ENCODE peak calls at places on chromosome 4, in ten cellular contexts. U is mammary epithelial cell; A is fibroblast of lung; E is HL-60; M is right atrium auricular region; H is heart left ventricle; X is vagina; Y is CD4-positive, alpha-beta T cell; C is GM23338; F is A549. P is an unnamed sample.

GRCh38 chr4:5888222-5888701 is 4.6 kb downstream of the CRMP1 start:
- DNase-seq in U (no peak), A (no peak), E (no peak), M (no peak), H (peak), X (no peak), Y (no peak), C (peak), F (no peak), P (no peak)

GRCh38 chr4:100898844-100899243 is 381.0 kb upstream of the EMCN start:
- DNase-seq in U (no peak), A (no peak), E (no peak), M (no peak), H (no peak), X (no peak), Y (no peak), C (no peak), F (no peak), P (no peak)

GRCh38 chr4:121306932-121307331 is 73.9 kb downstream of the QRFPR start:
- DNase-seq in U (no peak), A (no peak), E (no peak), M (no peak), H (no peak), X (no peak), Y (no peak), C (no peak), F (no peak), P (no peak)

GRCh38 chr4:6471303-6472007 is 959 bp downstream of the PPP2R2C start:
- DNase-seq in U (no peak), A (no peak), E (no peak), M (no peak), H (no peak), X (peak), Y (no peak), C (peak), F (peak), P (no peak)

GRCh38 chr4:16212138-16212782 is 14.0 kb downstream of the TAPT1 start:
- DNase-seq in U (no peak), A (no peak), E (peak), M (no peak), H (no peak), X (no peak), Y (no peak), C (no peak), F (no peak), P (no peak)

GRCh38 chr4:153970169-153970568 is 181.3 kb upstream of the SFRP2 start:
- DNase-seq in U (no peak), A (no peak), E (no peak), M (no peak), H (no peak), X (no peak), Y (no peak), C (no peak), F (no peak), P (no peak)

GRCh38 chr4:113588895-113589668 is 172.5 kb downstream of the CAMK2D start:
- DNase-seq in U (no peak), A (no peak), E (peak), M (no peak), H (no peak), X (no peak), Y (no peak), C (no peak), F (no peak), P (no peak)

GRCh38 chr4:182806259-182807252 is 110.6 kb downstream of the DCTD start:
- DNase-seq in U (peak), A (peak), E (peak), M (peak), H (peak), X (peak), Y (peak), C (peak), F (peak), P (peak)

DNA sequence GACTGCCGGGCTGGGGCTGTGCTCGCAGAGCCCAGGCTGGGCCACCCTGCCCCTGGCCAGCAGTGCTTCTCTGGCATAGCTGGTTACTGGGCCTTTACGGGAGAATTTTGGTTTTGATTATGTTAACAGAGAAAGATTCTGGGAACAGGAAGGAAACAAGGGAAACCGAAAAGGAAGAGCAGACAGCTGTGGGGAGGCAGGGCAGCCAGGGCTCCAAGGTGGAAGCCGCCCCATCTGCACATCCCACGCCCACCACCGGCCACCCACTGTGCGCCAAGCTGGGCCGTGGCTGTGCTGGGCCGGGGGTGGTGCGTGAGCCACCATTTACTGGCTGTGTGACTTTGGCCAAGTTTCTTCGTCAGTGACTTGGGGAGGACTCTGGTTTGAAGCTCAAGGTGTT is 20.1 kb downstream of the SH3BP2 start:
- DNase-seq in U (no peak), A (no peak), E (no peak), M (no peak), H (no peak), X (no peak), Y (no peak), C (no peak), F (no peak), P (no peak)
- H3K27ac ChIP-seq in U (no peak), A (peak), E (peak), M (peak), H (peak), X (peak), Y (peak), C (no peak), F (no peak), P (no peak)

GRCh38 chr4:120057416-120057815 is 9.2 kb downstream of the MAD2L1 start:
- DNase-seq in U (no peak), A (no peak), E (no peak), M (no peak), H (no peak), X (no peak), Y (no peak), C (no peak), F (no peak), P (no peak)

GRCh38 chr4:120053916-120054315 is 12.7 kb downstream of the MAD2L1 start:
- DNase-seq in U (no peak), A (no peak), E (no peak), M (no peak), H (no peak), X (no peak), Y (no peak), C (no peak), F (no peak), P (no peak)

GRCh38 chr4:120055167-120055566 is 11.5 kb downstream of the MAD2L1 start:
- DNase-seq in U (no peak), A (peak), E (no peak), M (no peak), H (no peak), X (no peak), Y (no peak), C (no peak), F (no peak), P (no peak)

GRCh38 chr4:120055795-120056194 is 10.9 kb downstream of the MAD2L1 start:
- DNase-seq in U (no peak), A (no peak), E (no peak), M (no peak), H (no peak), X (no peak), Y (no peak), C (no peak), F (no peak), P (no peak)

GRCh38 chr4:120056249-120056648 is 10.4 kb downstream of the MAD2L1 start:
- DNase-seq in U (no peak), A (peak), E (no peak), M (no peak), H (no peak), X (no peak), Y (no peak), C (no peak), F (no peak), P (no peak)
- TF ChIP-seq CTCF in U (peak), A (no peak), E (no peak), M (no peak), H (peak), X (no peak), Y (no peak), C (peak), F (peak), P (peak)

GRCh38 chr4:17770845-17771244 is 10.6 kb downstream of the FAM184B start:
- DNase-seq in U (peak), A (no peak), E (no peak), M (no peak), H (no peak), X (no peak), Y (no peak), C (no peak), F (no peak), P (no peak)
- H3K27ac ChIP-seq in U (peak), A (no peak), E (no peak), M (no peak), H (no peak), X (no peak), Y (no peak), C (no peak), F (no peak), P (no peak)

GRCh38 chr4:23932935-23933334 is 43.1 kb upstream of the PPARGC1A start:
- DNase-seq in U (no peak), A (peak), E (no peak), M (no peak), H (no peak), X (no peak), Y (no peak), C (peak), F (no peak), P (no peak)

GRCh38 chr4:23930750-23931488 is 41.1 kb upstream of the PPARGC1A start:
- DNase-seq in U (no peak), A (peak), E (no peak), M (peak), H (peak), X (no peak), Y (no peak), C (peak), F (no peak), P (no peak)

GRCh38 chr4:23934223-23934622 is 44.4 kb upstream of the PPARGC1A start:
- DNase-seq in U (no peak), A (no peak), E (no peak), M (no peak), H (no peak), X (no peak), Y (no peak), C (peak), F (no peak), P (no peak)

GRCh38 chr4:23931489-23931830 is 41.6 kb upstream of the PPARGC1A start:
- DNase-seq in U (no peak), A (no peak), E (no peak), M (no peak), H (no peak), X (no peak), Y (no peak), C (no peak), F (no peak), P (no peak)

DNA sequence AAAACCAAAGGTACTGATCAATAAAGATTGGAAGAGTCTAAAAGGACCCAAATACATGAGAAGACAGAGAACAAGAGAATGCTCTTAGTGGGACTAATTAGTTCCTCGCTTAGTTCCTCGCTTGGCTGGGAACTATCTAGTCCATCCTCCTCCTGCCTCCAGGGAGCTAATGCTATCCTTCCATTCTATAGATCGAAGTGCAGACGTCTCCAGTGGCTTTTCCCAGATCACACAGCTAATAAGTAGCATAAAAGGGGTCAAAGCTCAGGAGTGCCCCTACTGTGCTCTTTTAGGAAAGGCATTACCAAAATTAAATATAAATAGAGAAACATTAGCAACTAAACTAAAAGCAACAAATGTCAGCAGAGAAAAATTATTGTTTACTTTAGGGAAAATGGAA is 42.3 kb upstream of the PPARGC1A start:
- DNase-seq in U (no peak), A (peak), E (no peak), M (no peak), H (no peak), X (no peak), Y (no peak), C (peak), F (no peak), P (no peak)
- TF ChIP-seq CTCF in U (no peak), A (peak), E (no peak), M (no peak), H (no peak), X (no peak), Y (no peak), C (no peak), F (no peak), P (no peak)

GRCh38 chr4:1009647-1010521 is 1.5 kb upstream of the FGFRL1 start:
- DNase-seq in U (peak), A (peak), E (peak), M (no peak), H (peak), X (no peak), Y (peak), C (peak), F (no peak), P (no peak)
- H3K27ac ChIP-seq in U (no peak), A (no peak), E (peak), M (peak), H (peak), X (peak), Y (peak), C (no peak), F (peak), P (peak)